ENCODE peak calls at places on chromosomes 5 and 9, in four cellular contexts. G is lung microvascular endothelial cell, I is NCI-H2029 treated with DMSO at 0.1 percent for 48 hours, A is GM10248. P is an unnamed sample.

GRCh38 chr9:18910435-18910834 is 122.6 kb downstream of the SAXO1 start:
- DNase-seq in I (no peak), G (no peak), A (no peak), P (no peak)

GRCh38 chr9:111456536-111456935 is 27.6 kb downstream of the ECPAS start:
- DNase-seq in I (peak; percentile 6), G (peak; percentile 6), A (no peak), P (no peak)

GRCh38 chr9:120741701-120742100 is 27.4 kb upstream of the MEGF9 start:
- DNase-seq in G (peak; percentile 11), A (no peak), I (no peak), P (no peak)

GRCh38 chr9:86720893-86721698 is 226.2 kb downstream of the GAS1 start:
- DNase-seq in I (no peak), A (no peak), G (no peak), P (no peak)

GRCh38 chr5:72110401-72111013 is 3.2 kb downstream of the MAP1B start:
- DNase-seq in G (no peak), I (no peak), A (no peak), P (peak; percentile 72)

GRCh38 chr5:141430332-141431113 is at the start of gene PCDHGA12:
- DNase-seq in I (no peak), G (peak; percentile 87), A (peak; percentile 85), P (no peak)

GRCh38 chr5:96279796-96280542 is 153.1 kb downstream of the PCSK1 start:
- DNase-seq in G (peak; percentile 59), A (peak; percentile 48), I (no peak), P (no peak)

GRCh38 chr5:29950416-29951145 is 1242.9 kb upstream of the CDH6 start:
- DNase-seq in A (no peak), I (no peak), G (no peak), P (peak; percentile 46)

GRCh38 chr5:174610968-174611367 is 113.4 kb upstream of the MSX2 start:
- DNase-seq in I (no peak), G (no peak), A (no peak), P (no peak)